ENCODE peak calls at places on chromosomes 3 and 15, in eight cellular contexts. One of them, this sample, is unnamed.

GRCh38 chr3:183654727-183655126 is 19.3 kb downstream of the KLHL24 start:
- DNase-seq in D721Med: no peak
- DNase-seq in AG04450: no peak
- DNase-seq in glutamatergic neuron: no peak
- DNase-seq in fibroblast of lung: no peak
- DNase-seq in tibial artery: no peak
- DNase-seq in CD14-positive monocyte: no peak
- DNase-seq in foreskin fibroblast: no peak
- DNase-seq in this sample: no peak

GRCh38 chr15:48084759-48085420 is 35.9 kb upstream of the SLC24A5 start:
- DNase-seq in D721Med: no peak
- DNase-seq in fibroblast of lung: peak
- DNase-seq in tibial artery: no peak
- DNase-seq in foreskin fibroblast: peak
- DNase-seq in glutamatergic neuron: no peak
- DNase-seq in CD14-positive monocyte: no peak
- DNase-seq in AG04450: no peak
- DNase-seq in this sample: peak

GRCh38 chr3:98914210-98915080 is 12.9 kb upstream of the DCBLD2 start:
- DNase-seq in AG04450: no peak
- DNase-seq in CD14-positive monocyte: no peak
- DNase-seq in glutamatergic neuron: no peak
- DNase-seq in foreskin fibroblast: peak
- DNase-seq in D721Med: no peak
- DNase-seq in fibroblast of lung: peak
- DNase-seq in tibial artery: no peak
- DNase-seq in this sample: peak

GRCh38 chr3:43953814-43954241 is 263.1 kb downstream of the ABHD5 start:
- DNase-seq in AG04450: peak
- DNase-seq in tibial artery: no peak
- DNase-seq in foreskin fibroblast: peak
- DNase-seq in glutamatergic neuron: peak
- DNase-seq in D721Med: no peak
- DNase-seq in fibroblast of lung: peak
- DNase-seq in CD14-positive monocyte: no peak
- DNase-seq in this sample: peak

GRCh38 chr3:126270145-126270811 is 86.9 kb downstream of the KLF15 start:
- DNase-seq in fibroblast of lung: peak
- DNase-seq in CD14-positive monocyte: no peak
- DNase-seq in AG04450: no peak
- DNase-seq in foreskin fibroblast: no peak
- DNase-seq in tibial artery: peak
- DNase-seq in glutamatergic neuron: no peak
- DNase-seq in D721Med: no peak
- DNase-seq in this sample: peak

GRCh38 chr15:29103825-29104565 is 165.6 kb downstream of the NSMCE3 start:
- DNase-seq in foreskin fibroblast: peak
- DNase-seq in glutamatergic neuron: peak
- DNase-seq in CD14-positive monocyte: no peak
- DNase-seq in fibroblast of lung: peak
- DNase-seq in D721Med: peak
- DNase-seq in tibial artery: no peak
- DNase-seq in AG04450: peak
- DNase-seq in this sample: no peak

GRCh38 chr3:53824795-53825194 is 21.4 kb downstream of the CHDH start:
- DNase-seq in fibroblast of lung: no peak
- DNase-seq in CD14-positive monocyte: no peak
- DNase-seq in glutamatergic neuron: no peak
- DNase-seq in foreskin fibroblast: no peak
- DNase-seq in tibial artery: peak
- DNase-seq in AG04450: no peak
- DNase-seq in D721Med: no peak
- DNase-seq in this sample: no peak

GRCh38 chr3:15276028-15276717 is 56.2 kb downstream of the SH3BP5 start:
- DNase-seq in AG04450: no peak
- DNase-seq in foreskin fibroblast: no peak
- DNase-seq in D721Med: no peak
- DNase-seq in tibial artery: no peak
- DNase-seq in fibroblast of lung: no peak
- DNase-seq in glutamatergic neuron: no peak
- DNase-seq in CD14-positive monocyte: peak
- DNase-seq in this sample: no peak

GRCh38 chr3:194270627-194271458 is 80.3 kb downstream of the CPN2 start:
- DNase-seq in tibial artery: peak
- DNase-seq in foreskin fibroblast: peak
- DNase-seq in CD14-positive monocyte: no peak
- DNase-seq in fibroblast of lung: peak
- DNase-seq in AG04450: no peak
- DNase-seq in D721Med: no peak
- DNase-seq in glutamatergic neuron: no peak
- DNase-seq in this sample: peak

GRCh38 chr3:25472153-25472552 is 44.1 kb downstream of the RARB start:
- DNase-seq in D721Med: no peak
- DNase-seq in foreskin fibroblast: no peak
- DNase-seq in CD14-positive monocyte: no peak
- DNase-seq in tibial artery: no peak
- DNase-seq in AG04450: no peak
- DNase-seq in glutamatergic neuron: no peak
- DNase-seq in fibroblast of lung: no peak
- DNase-seq in this sample: no peak

GRCh38 chr3:128707935-128708494 is 18.0 kb upstream of the RAB7A start:
- DNase-seq in glutamatergic neuron: peak
- DNase-seq in foreskin fibroblast: no peak
- DNase-seq in fibroblast of lung: no peak
- DNase-seq in D721Med: no peak
- DNase-seq in AG04450: no peak
- DNase-seq in CD14-positive monocyte: no peak
- DNase-seq in tibial artery: no peak
- DNase-seq in this sample: no peak

GRCh38 chr15:90609254-90610185 is 79.8 kb downstream of the CRTC3 start:
- DNase-seq in AG04450: peak
- DNase-seq in glutamatergic neuron: no peak
- DNase-seq in fibroblast of lung: peak
- DNase-seq in foreskin fibroblast: no peak
- DNase-seq in CD14-positive monocyte: no peak
- DNase-seq in D721Med: no peak
- DNase-seq in tibial artery: no peak
- DNase-seq in this sample: no peak

GRCh38 chr3:60743631-60744164 is 507.6 kb downstream of the FHIT start:
- DNase-seq in CD14-positive monocyte: no peak
- DNase-seq in glutamatergic neuron: peak
- DNase-seq in fibroblast of lung: peak
- DNase-seq in foreskin fibroblast: no peak
- DNase-seq in AG04450: no peak
- DNase-seq in tibial artery: no peak
- DNase-seq in D721Med: no peak
- DNase-seq in this sample: no peak
- TF ChIP-seq CTCF in CD14-positive monocyte: peak
- TF ChIP-seq CTCF in glutamatergic neuron: no peak
- TF ChIP-seq CTCF in fibroblast of lung: peak
- TF ChIP-seq CTCF in foreskin fibroblast: no peak
- TF ChIP-seq CTCF in AG04450: no peak
- TF ChIP-seq CTCF in tibial artery: no peak
- TF ChIP-seq CTCF in D721Med: no peak
- TF ChIP-seq CTCF in this sample: no peak

GRCh38 chr15:37824717-37825382 is 109.6 kb upstream of the TMCO5A start:
- DNase-seq in foreskin fibroblast: peak
- DNase-seq in fibroblast of lung: peak
- DNase-seq in AG04450: peak
- DNase-seq in D721Med: no peak
- DNase-seq in tibial artery: no peak
- DNase-seq in CD14-positive monocyte: no peak
- DNase-seq in glutamatergic neuron: no peak
- DNase-seq in this sample: peak
- TF ChIP-seq CTCF in foreskin fibroblast: peak
- TF ChIP-seq CTCF in fibroblast of lung: peak
- TF ChIP-seq CTCF in AG04450: peak
- TF ChIP-seq CTCF in D721Med: no peak
- TF ChIP-seq CTCF in tibial artery: no peak
- TF ChIP-seq CTCF in CD14-positive monocyte: no peak
- TF ChIP-seq CTCF in glutamatergic neuron: no peak
- TF ChIP-seq CTCF in this sample: peak

DNA sequence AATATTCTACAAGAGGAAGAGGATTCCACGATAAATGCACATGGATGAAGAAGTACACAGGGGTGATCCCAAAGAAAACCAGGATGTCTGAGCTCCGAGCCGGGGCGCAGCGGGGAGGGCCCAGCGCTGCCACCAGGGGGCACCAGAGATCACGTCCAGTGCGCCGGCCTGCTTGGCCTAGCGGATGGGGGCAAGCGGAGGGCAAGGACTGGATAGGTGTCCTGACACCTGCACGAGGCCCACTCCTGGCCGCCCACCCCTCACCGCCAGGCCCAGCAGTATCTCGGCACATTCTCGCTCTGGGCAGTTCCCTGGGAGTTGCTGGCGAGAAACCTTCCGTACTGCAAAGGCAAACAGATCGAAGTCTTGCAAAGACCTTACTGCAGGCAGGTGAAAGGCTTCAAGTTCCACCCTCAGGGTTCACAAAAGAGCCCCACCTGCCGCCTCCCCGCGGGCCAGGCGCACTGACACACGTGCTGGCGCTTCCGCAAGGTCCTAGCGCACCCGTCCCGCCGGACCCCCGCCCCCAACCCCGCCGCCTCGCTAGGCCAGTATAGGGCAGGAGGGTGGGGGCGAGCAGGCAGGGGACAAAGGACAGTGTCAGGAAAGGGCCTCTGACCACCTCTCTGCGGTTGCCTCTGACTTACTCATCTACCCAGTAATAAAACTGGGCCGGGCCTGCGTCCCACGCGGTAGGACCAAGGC is 3.3 kb downstream of the ANKRD63 start:
- DNase-seq in CD14-positive monocyte: peak
- DNase-seq in AG04450: no peak
- DNase-seq in tibial artery: peak
- DNase-seq in foreskin fibroblast: peak
- DNase-seq in glutamatergic neuron: peak
- DNase-seq in fibroblast of lung: peak
- DNase-seq in D721Med: peak
- DNase-seq in this sample: peak
- TF ChIP-seq CTCF in CD14-positive monocyte: peak
- TF ChIP-seq CTCF in AG04450: peak
- TF ChIP-seq CTCF in tibial artery: peak
- TF ChIP-seq CTCF in foreskin fibroblast: peak
- TF ChIP-seq CTCF in glutamatergic neuron: peak
- TF ChIP-seq CTCF in fibroblast of lung: peak
- TF ChIP-seq CTCF in D721Med: peak
- TF ChIP-seq CTCF in this sample: peak

GRCh38 chr15:101152914-101153313 is 98.9 kb downstream of the CHSY1 start:
- DNase-seq in foreskin fibroblast: no peak
- DNase-seq in glutamatergic neuron: peak
- DNase-seq in tibial artery: peak
- DNase-seq in D721Med: no peak
- DNase-seq in AG04450: no peak
- DNase-seq in CD14-positive monocyte: no peak
- DNase-seq in fibroblast of lung: no peak
- DNase-seq in this sample: no peak
- TF ChIP-seq CTCF in foreskin fibroblast: peak
- TF ChIP-seq CTCF in glutamatergic neuron: peak
- TF ChIP-seq CTCF in tibial artery: no peak
- TF ChIP-seq CTCF in D721Med: peak
- TF ChIP-seq CTCF in AG04450: peak
- TF ChIP-seq CTCF in CD14-positive monocyte: peak
- TF ChIP-seq CTCF in fibroblast of lung: peak
- TF ChIP-seq CTCF in this sample: peak

This sample was measured in MCF 10A.